ENCODE peak calls at places on chromosome 20, in ten cellular contexts. K, W, X, M, Z, U, S, N, D and P are unnamed samples.

GRCh38 chr20:45176526-45176925 is 1.8 kb downstream of the PI3 start:
- DNase-seq in K (no peak), W (no peak), X (no peak), M (no peak), Z (no peak), U (no peak), S (no peak), N (no peak), D (no peak), P (no peak)

GRCh38 chr20:47201074-47201730 is 155.3 kb downstream of the ZMYND8 start:
- DNase-seq in K (no peak), W (no peak), X (no peak), M (no peak), Z (no peak), U (no peak), S (no peak), N (no peak), D (no peak), P (no peak)

GRCh38 chr20:2783908-2784566 is 16.4 kb downstream of the CPXM1 start:
- DNase-seq in K (no peak), W (no peak), X (no peak), M (no peak), Z (no peak), U (no peak), S (no peak), N (no peak), D (no peak), P (no peak)

GRCh38 chr20:6142348-6142993 is 19.6 kb upstream of the FERMT1 start:
- DNase-seq in K (peak), W (peak), X (peak), M (peak), Z (peak), U (no peak), S (peak), N (peak), D (peak), P (peak)

GRCh38 chr20:15185322-15185721 is 847.9 kb upstream of the FLRT3 start:
- DNase-seq in K (no peak), W (no peak), X (no peak), M (no peak), Z (no peak), U (no peak), S (no peak), N (no peak), D (no peak), P (no peak)

GRCh38 chr20:59581983-59582679 is 22.2 kb upstream of the PHACTR3 start:
- DNase-seq in K (no peak), W (no peak), X (no peak), M (no peak), Z (no peak), U (no peak), S (no peak), N (no peak), D (no peak), P (no peak)

GRCh38 chr20:63052571-63053429 is 46.0 kb upstream of the BHLHE23 start:
- DNase-seq in K (peak), W (no peak), X (no peak), M (no peak), Z (no peak), U (no peak), S (no peak), N (no peak), D (no peak), P (no peak)

GRCh38 chr20:32244959-32245358 is 32.5 kb upstream of the KIF3B start:
- DNase-seq in K (no peak), W (no peak), X (no peak), M (no peak), Z (no peak), U (no peak), S (no peak), N (no peak), D (no peak), P (no peak)

GRCh38 chr20:50930139-50931047 is 844 bp downstream of the ADNP start:
- DNase-seq in K (peak), W (no peak), X (no peak), M (no peak), Z (no peak), U (peak), S (peak), N (no peak), D (peak), P (no peak)

GRCh38 chr20:33789109-33789857 is 21.9 kb upstream of the CHMP4B start:
- DNase-seq in K (peak), W (peak), X (no peak), M (no peak), Z (peak), U (no peak), S (no peak), N (no peak), D (peak), P (no peak)

GRCh38 chr20:2805682-2806350 is 5.4 kb upstream of the CPXM1 start:
- DNase-seq in K (no peak), W (no peak), X (no peak), M (no peak), Z (no peak), U (no peak), S (no peak), N (no peak), D (no peak), P (no peak)

GRCh38 chr20:10939297-10939949 is 265.6 kb upstream of the JAG1 start:
- DNase-seq in K (peak), W (peak), X (no peak), M (no peak), Z (no peak), U (no peak), S (no peak), N (no peak), D (peak), P (no peak)

GRCh38 chr20:44582321-44583025 is at the start of gene PKIG:
- DNase-seq in K (peak), W (peak), X (no peak), M (no peak), Z (peak), U (no peak), S (no peak), N (no peak), D (peak), P (no peak)

GRCh38 chr20:47150403-47151152 is 205.9 kb downstream of the ZMYND8 start:
- DNase-seq in K (peak), W (peak), X (no peak), M (peak), Z (peak), U (no peak), S (peak), N (peak), D (peak), P (no peak)

GRCh38 chr20:15857131-15857784 is 716.0 kb downstream of the KIF16B start:
- DNase-seq in K (no peak), W (no peak), X (no peak), M (no peak), Z (no peak), U (no peak), S (no peak), N (no peak), D (no peak), P (no peak)